ENCODE peak calls at places on chromosomes 4 and X, in ten cellular contexts. N, O, P, V, G, Q, K, D, A and W are unnamed samples.

GRCh38 chrX:99798951-99799350 is 611.1 kb downstream of the PCDH19 start:
- DNase-seq in N (no peak), O (no peak), P (no peak), V (no peak), G (no peak), Q (no peak), K (no peak), D (no peak), A (no peak), W (no peak)

GRCh38 chr4:184937745-184938144 is 80.5 kb upstream of the HELT start:
- DNase-seq in N (no peak), O (no peak), P (no peak), V (no peak), G (no peak), Q (no peak), K (peak), D (no peak), A (no peak), W (no peak)

GRCh38 chr4:177485528-177485927 is 43.3 kb upstream of the AGA start:
- DNase-seq in N (no peak), O (peak), P (no peak), V (no peak), G (no peak), Q (no peak), K (no peak), D (no peak), A (no peak), W (no peak)

GRCh38 chr4:109827672-109828071 is at the start of gene RRH:
- DNase-seq in N (no peak), O (no peak), P (no peak), V (no peak), G (no peak), Q (no peak), K (no peak), D (no peak), A (no peak), W (no peak)

GRCh38 chrX:103513476-103514108 is 5.7 kb downstream of the RAB40A start:
- DNase-seq in N (no peak), O (peak), P (no peak), V (no peak), G (no peak), Q (no peak), K (no peak), D (no peak), A (no peak), W (no peak)

GRCh38 chr4:75683482-75684155 is 10.4 kb upstream of the G3BP2 start:
- DNase-seq in N (no peak), O (no peak), P (no peak), V (no peak), G (no peak), Q (no peak), K (no peak), D (no peak), A (no peak), W (no peak)

GRCh38 chr4:186500721-186501304 is 54.6 kb downstream of the MTNR1A start:
- DNase-seq in N (no peak), O (peak), P (no peak), V (no peak), G (no peak), Q (no peak), K (no peak), D (no peak), A (no peak), W (no peak)

GRCh38 chrX:106931831-106932491 is 11.8 kb downstream of the CLDN2 start:
- DNase-seq in N (no peak), O (peak), P (no peak), V (no peak), G (no peak), Q (no peak), K (no peak), D (no peak), A (no peak), W (no peak)

GRCh38 chr4:83731609-83732008 is 195.7 kb downstream of the GPAT3 start:
- DNase-seq in N (no peak), O (no peak), P (no peak), V (no peak), G (peak), Q (no peak), K (no peak), D (no peak), A (no peak), W (no peak)

GRCh38 chrX:17944833-17945497 is 83.9 kb upstream of the RAI2 start:
- DNase-seq in N (peak), O (no peak), P (no peak), V (no peak), G (no peak), Q (no peak), K (no peak), D (no peak), A (no peak), W (peak)

GRCh38 chr4:24655971-24656370 is 71.6 kb upstream of the DHX15 start:
- DNase-seq in N (no peak), O (peak), P (no peak), V (no peak), G (no peak), Q (no peak), K (no peak), D (no peak), A (no peak), W (no peak)

GRCh38 chrX:123962794-123963373 is 1.4 kb downstream of the STAG2 start:
- DNase-seq in N (peak), O (peak), P (peak), V (peak), G (peak), Q (peak), K (peak), D (peak), A (peak), W (peak)

GRCh38 chr4:59553739-59554126 is 1646.4 kb upstream of the ADGRL3 start:
- DNase-seq in N (no peak), O (peak), P (no peak), V (no peak), G (no peak), Q (no peak), K (no peak), D (no peak), A (no peak), W (no peak)

GRCh38 chrX:30309139-30309571 is at the start of gene NR0B1:
- DNase-seq in N (peak), O (peak), P (peak), V (no peak), G (no peak), Q (peak), K (no peak), D (no peak), A (no peak), W (peak)

GRCh38 chrX:150165776-150166610 is 197.1 kb upstream of the MAMLD1 start:
- DNase-seq in N (no peak), O (no peak), P (no peak), V (no peak), G (no peak), Q (no peak), K (peak), D (no peak), A (no peak), W (no peak)

GRCh38 chrX:49919617-49920016 is 2.8 kb upstream of the CLCN5 start:
- DNase-seq in N (peak), O (peak), P (peak), V (peak), G (no peak), Q (peak), K (no peak), D (no peak), A (no peak), W (peak)

GRCh38 chr4:105875233-105875632 is 20.0 kb upstream of the NPNT start:
- DNase-seq in N (no peak), O (no peak), P (no peak), V (no peak), G (no peak), Q (no peak), K (no peak), D (no peak), A (no peak), W (no peak)

GRCh38 chr4:81714251-81714650 is 242.5 kb upstream of the RASGEF1B start:
- DNase-seq in N (no peak), O (no peak), P (no peak), V (no peak), G (no peak), Q (no peak), K (no peak), D (no peak), A (no peak), W (no peak)

GRCh38 chrX:68832101-68832416 is 3.2 kb downstream of the EFNB1 start:
- DNase-seq in N (no peak), O (peak), P (peak), V (peak), G (no peak), Q (peak), K (peak), D (no peak), A (no peak), W (peak)

GRCh38 chr4:26076896-26077295 is 162.9 kb downstream of the SMIM20 start:
- DNase-seq in N (no peak), O (no peak), P (no peak), V (no peak), G (no peak), Q (no peak), K (no peak), D (no peak), A (no peak), W (no peak)

GRCh38 chr4:4590496-4590895 is 48.6 kb upstream of the STX18 start:
- DNase-seq in N (no peak), O (no peak), P (no peak), V (no peak), G (no peak), Q (no peak), K (no peak), D (no peak), A (no peak), W (no peak)

GRCh38 chr4:42281324-42282020 is 115.8 kb upstream of the SHISA3 start:
- DNase-seq in N (no peak), O (no peak), P (no peak), V (no peak), G (no peak), Q (no peak), K (no peak), D (no peak), A (no peak), W (peak)

GRCh38 chr4:143355540-143356217 is 19.0 kb downstream of the GAB1 start:
- DNase-seq in N (no peak), O (peak), P (no peak), V (no peak), G (no peak), Q (no peak), K (no peak), D (no peak), A (no peak), W (no peak)

GRCh38 chrX:123357941-123358340 is 173.9 kb downstream of the GRIA3 start:
- DNase-seq in N (no peak), O (no peak), P (no peak), V (no peak), G (no peak), Q (no peak), K (no peak), D (no peak), A (no peak), W (peak)

GRCh38 chrX:40908026-40908425 is 172.7 kb upstream of the MED14 start:
- DNase-seq in N (no peak), O (peak), P (no peak), V (no peak), G (no peak), Q (no peak), K (no peak), D (no peak), A (no peak), W (no peak)

GRCh38 chr4:152422817-152423320 is 113.0 kb downstream of the FBXW7 start:
- DNase-seq in N (no peak), O (no peak), P (no peak), V (no peak), G (no peak), Q (no peak), K (no peak), D (no peak), A (no peak), W (no peak)

GRCh38 chr4:55369968-55370367 is 23.9 kb downstream of the SRD5A3 start:
- DNase-seq in N (no peak), O (no peak), P (no peak), V (no peak), G (no peak), Q (no peak), K (no peak), D (no peak), A (no peak), W (no peak)

GRCh38 chrX:45769919-45770582 is 569.4 kb upstream of the DIPK2B start:
- DNase-seq in N (no peak), O (peak), P (peak), V (peak), G (no peak), Q (peak), K (peak), D (peak), A (peak), W (peak)

GRCh38 chrX:42398967-42399631 is 378.9 kb downstream of the PPP1R2C start:
- DNase-seq in N (no peak), O (peak), P (no peak), V (no peak), G (no peak), Q (no peak), K (no peak), D (no peak), A (no peak), W (no peak)

GRCh38 chrX:109936114-109936513 is 66.8 kb upstream of the TMEM164 start:
- DNase-seq in N (no peak), O (peak), P (no peak), V (no peak), G (no peak), Q (no peak), K (no peak), D (no peak), A (no peak), W (no peak)

GRCh38 chr4:153393397-153393796 is 48.9 kb downstream of the MND1 start:
- DNase-seq in N (no peak), O (peak), P (no peak), V (no peak), G (no peak), Q (no peak), K (no peak), D (peak), A (no peak), W (no peak)

GRCh38 chr4:123430031-123430430 is 33.4 kb downstream of the SPRY1 start:
- DNase-seq in N (no peak), O (no peak), P (no peak), V (no peak), G (no peak), Q (no peak), K (no peak), D (no peak), A (no peak), W (no peak)

GRCh38 chr4:107719211-107719926 is 665 bp downstream of the PAPSS1 start:
- DNase-seq in N (no peak), O (peak), P (no peak), V (no peak), G (no peak), Q (no peak), K (no peak), D (no peak), A (no peak), W (peak)

GRCh38 chr4:109562457-109563237 is 2.6 kb downstream of the MCUB start:
- DNase-seq in N (no peak), O (no peak), P (no peak), V (no peak), G (no peak), Q (no peak), K (no peak), D (no peak), A (no peak), W (no peak)

GRCh38 chr4:17033256-17034245 is 135.1 kb upstream of the LDB2 start:
- DNase-seq in N (no peak), O (no peak), P (no peak), V (no peak), G (no peak), Q (no peak), K (no peak), D (no peak), A (no peak), W (no peak)

GRCh38 chr4:144967161-144967560 is 130.8 kb downstream of the ANAPC10 start:
- DNase-seq in N (no peak), O (no peak), P (no peak), V (no peak), G (no peak), Q (no peak), K (no peak), D (no peak), A (no peak), W (no peak)

GRCh38 chr4:144962300-144962699 is 135.7 kb downstream of the ANAPC10 start:
- DNase-seq in N (no peak), O (no peak), P (no peak), V (no peak), G (no peak), Q (no peak), K (no peak), D (no peak), A (no peak), W (no peak)
- TF ChIP-seq CTCF in N (no peak), O (no peak), P (no peak), V (no peak), G (peak), Q (no peak), K (no peak), D (no peak), A (no peak), W (no peak)

GRCh38 chrX:8846271-8846670 is 45.1 kb upstream of the FAM9A start:
- DNase-seq in N (no peak), O (no peak), P (no peak), V (no peak), G (no peak), Q (no peak), K (no peak), D (no peak), A (no peak), W (no peak)

GRCh38 chrX:8851487-8851886 is 50.3 kb upstream of the FAM9A start:
- DNase-seq in N (no peak), O (peak), P (no peak), V (no peak), G (no peak), Q (no peak), K (no peak), D (no peak), A (no peak), W (no peak)

GRCh38 chrX:8848921-8849320 is 47.7 kb upstream of the FAM9A start:
- DNase-seq in N (no peak), O (peak), P (no peak), V (no peak), G (no peak), Q (no peak), K (no peak), D (no peak), A (no peak), W (no peak)

GRCh38 chrX:8849945-8850344 is 48.8 kb upstream of the FAM9A start:
- DNase-seq in N (no peak), O (no peak), P (no peak), V (no peak), G (no peak), Q (no peak), K (no peak), D (no peak), A (no peak), W (no peak)

GRCh38 chrX:8849462-8849861 is 48.3 kb upstream of the FAM9A start:
- DNase-seq in N (no peak), O (no peak), P (no peak), V (no peak), G (no peak), Q (no peak), K (no peak), D (no peak), A (no peak), W (no peak)
- TF ChIP-seq CTCF in N (no peak), O (no peak), P (no peak), V (no peak), G (no peak), Q (no peak), K (no peak), D (no peak), A (no peak), W (no peak)

GRCh38 chrX:145213504-145213903 is 33.8 kb upstream of the SPANXN1 start:
- DNase-seq in N (no peak), O (no peak), P (no peak), V (no peak), G (no peak), Q (no peak), K (no peak), D (no peak), A (no peak), W (no peak)
- TF ChIP-seq CTCF in N (no peak), O (no peak), P (no peak), V (no peak), G (peak), Q (peak), K (no peak), D (no peak), A (no peak), W (peak)

GRCh38 chr4:168920438-168921081 is 89.5 kb downstream of the CBR4 start:
- DNase-seq in N (no peak), O (no peak), P (no peak), V (no peak), G (no peak), Q (no peak), K (no peak), D (no peak), A (no peak), W (no peak)

GRCh38 chr4:168914095-168914494 is 96.0 kb downstream of the CBR4 start:
- DNase-seq in N (no peak), O (no peak), P (no peak), V (no peak), G (no peak), Q (no peak), K (no peak), D (no peak), A (no peak), W (no peak)

GRCh38 chr4:168919706-168920324 is 90.2 kb downstream of the CBR4 start:
- DNase-seq in N (no peak), O (no peak), P (no peak), V (no peak), G (no peak), Q (no peak), K (no peak), D (no peak), A (no peak), W (no peak)

DNA sequence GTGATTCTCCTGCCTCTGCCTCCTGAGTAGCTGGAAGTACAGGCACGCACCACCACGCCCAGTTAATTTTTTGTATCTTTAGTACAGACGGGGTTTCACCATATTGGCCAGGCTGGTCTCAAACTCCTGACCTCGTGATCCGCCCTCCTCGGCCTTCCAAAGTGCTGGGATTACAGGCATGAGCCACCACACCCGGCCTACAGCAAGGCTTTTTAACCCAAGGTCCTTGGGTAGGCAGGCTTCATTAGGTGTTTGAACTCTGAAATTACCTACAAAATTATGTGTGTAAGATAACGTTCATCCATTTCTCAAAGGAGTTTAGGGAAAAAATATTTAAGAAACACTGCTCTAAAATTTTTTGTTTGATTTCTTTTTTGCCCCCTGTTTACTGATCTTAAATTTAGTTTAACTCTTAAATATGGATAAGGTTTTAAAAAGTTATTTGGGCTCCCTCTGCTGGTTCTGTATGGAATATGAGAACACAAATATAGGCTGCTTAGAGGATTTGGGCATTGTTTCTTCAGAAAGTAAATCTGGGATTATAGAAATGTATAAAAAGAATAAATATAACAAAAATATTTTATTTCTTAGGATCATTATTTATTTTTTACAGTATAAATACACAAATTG is 92.8 kb downstream of the CBR4 start:
- DNase-seq in N (no peak), O (peak), P (no peak), V (no peak), G (peak), Q (no peak), K (no peak), D (no peak), A (no peak), W (peak)
- TF ChIP-seq CTCF in N (peak), O (peak), P (peak), V (peak), G (peak), Q (peak), K (peak), D (peak), A (peak), W (peak)

GRCh38 chr4:158891256-158891655 is 122.4 kb downstream of the FNIP2 start:
- DNase-seq in N (no peak), O (no peak), P (no peak), V (no peak), G (no peak), Q (no peak), K (no peak), D (no peak), A (no peak), W (no peak)

GRCh38 chr4:158894826-158895225 is 126.0 kb downstream of the FNIP2 start:
- DNase-seq in N (no peak), O (no peak), P (no peak), V (no peak), G (no peak), Q (no peak), K (no peak), D (no peak), A (no peak), W (no peak)

GRCh38 chr4:158896459-158897238 is 127.8 kb downstream of the FNIP2 start:
- DNase-seq in N (no peak), O (peak), P (no peak), V (no peak), G (no peak), Q (no peak), K (no peak), D (no peak), A (no peak), W (no peak)

GRCh38 chr4:158890294-158890693 is 121.5 kb downstream of the FNIP2 start:
- DNase-seq in N (no peak), O (no peak), P (no peak), V (no peak), G (no peak), Q (no peak), K (no peak), D (no peak), A (no peak), W (no peak)

GRCh38 chr4:158895797-158896442 is 127.1 kb downstream of the FNIP2 start:
- DNase-seq in N (peak), O (peak), P (no peak), V (no peak), G (no peak), Q (no peak), K (no peak), D (no peak), A (no peak), W (no peak)
- TF ChIP-seq CTCF in N (no peak), O (peak), P (no peak), V (peak), G (peak), Q (no peak), K (no peak), D (no peak), A (no peak), W (no peak)